ENCODE peak calls at places on chromosomes 4 and X, in five cellular contexts. S is hypothalamus; X is AG04449; E is B cell; Z is CD4-positive, alpha-beta memory T cell. V is an unnamed sample.

GRCh38 chr4:78244691-78245485 is 187.8 kb downstream of the FRAS1 start:
- DNase-seq in S (no peak), X (no peak), E (no peak), Z (no peak), V (no peak)

GRCh38 chr4:110119347-110119746 is 79.1 kb downstream of the ELOVL6 start:
- DNase-seq in S (no peak), X (no peak), E (no peak), Z (no peak), V (no peak)

GRCh38 chr4:90121961-90122748 is 5.0 kb upstream of the CCSER1 start:
- DNase-seq in S (no peak), X (no peak), E (no peak), Z (no peak), V (no peak)

GRCh38 chr4:21385706-21386105 is 562.9 kb downstream of the KCNIP4 start:
- DNase-seq in S (no peak), X (no peak), E (no peak), Z (no peak), V (no peak)

GRCh38 chr4:99324978-99325377 is 3.8 kb upstream of the ADH1B start:
- DNase-seq in S (no peak), X (peak), E (no peak), Z (no peak), V (no peak)

GRCh38 chr4:110059556-110060191 is 138.7 kb downstream of the ELOVL6 start:
- DNase-seq in S (no peak), X (no peak), E (no peak), Z (no peak), V (no peak)

GRCh38 chr4:183347586-183347985 is 25.4 kb upstream of the CLDN24 start:
- DNase-seq in S (no peak), X (no peak), E (no peak), Z (no peak), V (no peak)

GRCh38 chr4:833731-834367 is 7.9 kb upstream of the CPLX1 start:
- DNase-seq in S (no peak), X (no peak), E (no peak), Z (no peak), V (no peak)

GRCh38 chrX:148069759-148070503 is 88.8 kb downstream of the FMR1NB start:
- DNase-seq in S (no peak), X (no peak), E (peak), Z (no peak), V (no peak)

GRCh38 chrX:109270580-109271484 is 211.1 kb downstream of the GUCY2F start:
- DNase-seq in S (no peak), X (peak), E (no peak), Z (no peak), V (peak)

GRCh38 chrX:38426785-38427184 is 74.4 kb downstream of the OTC start:
- DNase-seq in S (no peak), X (no peak), E (no peak), Z (no peak), V (peak)

GRCh38 chrX:65517923-65518322 is 16.7 kb downstream of the LAS1L start:
- DNase-seq in S (no peak), X (no peak), E (no peak), Z (no peak), V (no peak)

GRCh38 chr4:6658635-6659075 is 18.2 kb downstream of the MRFAP1 start:
- DNase-seq in S (no peak), X (no peak), E (peak), Z (peak), V (no peak)

GRCh38 chr4:123943976-123944375 is 547.4 kb downstream of the SPRY1 start:
- DNase-seq in S (no peak), X (no peak), E (no peak), Z (no peak), V (no peak)

GRCh38 chr4:135277116-135277979 is 1075.8 kb upstream of the PABPC4L start:
- DNase-seq in S (no peak), X (peak), E (no peak), Z (no peak), V (peak)

GRCh38 chr4:5470318-5470889 is 238.0 kb downstream of the EVC2 start:
- DNase-seq in S (no peak), X (no peak), E (no peak), Z (no peak), V (no peak)

GRCh38 chr4:84634961-84635360 is 52.0 kb downstream of the CDS1 start:
- DNase-seq in S (no peak), X (no peak), E (no peak), Z (no peak), V (no peak)

GRCh38 chr4:1537410-1538095 is 131.3 kb upstream of the NKX1-1 start:
- DNase-seq in S (no peak), X (no peak), E (no peak), Z (no peak), V (no peak)

GRCh38 chrX:41923925-41924693 is 755 bp upstream of the CASK start:
- DNase-seq in S (no peak), X (no peak), E (peak), Z (peak), V (no peak)

GRCh38 chrX:111254896-111255693 is 15.2 kb downstream of the CAPN6 start:
- DNase-seq in S (no peak), X (no peak), E (no peak), Z (no peak), V (no peak)

GRCh38 chr4:8858188-8858924 is 13.3 kb downstream of the HMX1 start:
- DNase-seq in S (no peak), X (no peak), E (no peak), Z (no peak), V (no peak)

GRCh38 chr4:175590205-175590604 is 221.9 kb downstream of the GPM6A start:
- DNase-seq in S (no peak), X (no peak), E (no peak), Z (no peak), V (no peak)

GRCh38 chrX:40996886-40997530 is 88.2 kb upstream of the USP9X start:
- DNase-seq in S (no peak), X (no peak), E (no peak), Z (no peak), V (peak)